ENCODE peak calls at places on chromosomes 16 and 17, in eight cellular contexts. Y is GM20000, P is WERI-Rb-1, M is heart left ventricle, V is astrocyte of the cerebellum, C is foreskin fibroblast, J is BJ, N is left lung. U is an unnamed sample.

GRCh38 chr17:1162116-1162855 is 17.5 kb downstream of the ABR start:
- DNase-seq in Y (no peak), N (peak; percentile 42), M (no peak), C (no peak), J (no peak), P (no peak), V (no peak), U (no peak)

GRCh38 chr17:59754547-59754946 is 47.1 kb downstream of the VMP1 start:
- DNase-seq in M (no peak), J (peak; percentile 77), N (no peak), C (peak; percentile 89), P (no peak), V (peak; percentile 95), Y (no peak), U (no peak)

GRCh38 chr17:71118039-71118438 is 948.7 kb downstream of the KCNJ2 start:
- DNase-seq in J (no peak), M (no peak), Y (no peak), V (peak; percentile 29), N (no peak), P (no peak), C (no peak), U (no peak)

GRCh38 chr16:69858196-69859104 is 92.7 kb upstream of the CLEC18A start:
- DNase-seq in P (no peak), Y (no peak), N (no peak), C (no peak), M (no peak), V (no peak), J (no peak), U (no peak)

GRCh38 chr16:87874639-87875472 is 5.5 kb upstream of the SLC7A5 start:
- DNase-seq in C (no peak), Y (peak; percentile 60), N (no peak), J (no peak), P (no peak), M (no peak), V (no peak), U (no peak)

GRCh38 chr17:33992113-33992512 is 263.0 kb upstream of the CCL2 start:
- DNase-seq in N (no peak), C (no peak), M (no peak), Y (no peak), V (no peak), J (no peak), P (no peak), U (no peak)

GRCh38 chr16:68910051-68910450 is 66.7 kb downstream of the TANGO6 start:
- DNase-seq in P (no peak), Y (no peak), V (no peak), M (no peak), J (no peak), C (no peak), N (no peak), U (no peak)

GRCh38 chr16:74451951-74452758 is 30.9 kb upstream of the CLEC18B start:
- DNase-seq in C (no peak), P (no peak), Y (peak; percentile 41), M (no peak), N (no peak), V (no peak), J (no peak), U (no peak)

GRCh38 chr17:21042434-21043295 is at the start of gene USP22:
- DNase-seq in P (no peak), V (no peak), M (no peak), Y (peak; percentile 94), N (peak; percentile 97), C (no peak), J (no peak), U (peak; percentile 94)

GRCh38 chr16:78985736-78986605 is 614.6 kb downstream of the MAF start:
- DNase-seq in N (no peak), C (no peak), Y (no peak), J (no peak), V (no peak), P (no peak), M (no peak), U (no peak)

GRCh38 chr16:2473425-2473926 is 1.5 kb upstream of the TBC1D24 start:
- DNase-seq in J (no peak), M (peak; percentile 60), P (peak; percentile 90), V (no peak), Y (peak; percentile 59), N (no peak), C (no peak), U (no peak)

DNA sequence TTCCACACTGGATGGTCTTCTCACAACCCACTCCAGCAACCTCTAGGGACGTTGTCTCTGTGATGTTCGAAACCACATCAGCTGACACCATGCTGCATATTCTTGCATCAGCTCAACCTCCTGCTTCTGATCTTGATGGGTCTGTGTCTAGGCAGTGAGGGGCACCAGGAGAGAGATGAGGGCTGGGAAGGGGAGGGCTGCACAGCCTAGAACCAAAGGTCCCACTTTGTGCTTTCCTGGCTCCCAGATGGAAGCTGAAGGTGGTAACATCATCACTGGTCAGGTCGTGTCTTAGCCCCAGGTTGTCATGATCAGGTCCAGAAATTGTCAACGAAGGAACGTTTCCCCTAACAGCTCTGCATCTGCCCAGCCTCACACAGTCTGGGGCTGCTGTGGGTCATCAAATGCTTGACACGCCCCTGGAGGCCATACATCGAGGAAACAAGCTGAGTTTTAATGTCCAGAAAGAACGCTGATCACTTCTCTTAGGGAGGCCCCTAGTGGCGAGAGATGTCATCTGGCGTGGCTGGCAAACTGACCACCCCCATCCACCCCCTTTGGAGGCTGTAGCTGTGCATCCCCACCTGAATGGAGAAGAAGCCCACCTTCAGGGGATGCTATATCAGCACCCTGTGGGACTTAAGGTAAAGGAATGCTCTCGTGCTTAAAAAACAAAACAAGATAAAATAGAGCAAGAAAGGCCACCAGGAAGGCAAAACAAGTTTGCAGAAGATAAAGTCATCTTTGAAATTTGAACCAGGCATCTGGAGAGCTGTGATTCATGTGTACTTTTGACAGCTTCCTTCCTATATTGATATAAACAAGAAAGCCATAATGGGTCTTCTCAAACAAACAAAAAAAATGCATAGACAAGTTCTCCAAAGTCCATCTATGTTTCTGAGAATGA is 58.3 kb downstream of the WIPI1 start:
- DNase-seq in V (peak; percentile 35), P (peak; percentile 83), J (no peak), N (peak; percentile 80), C (peak; percentile 77), Y (peak; percentile 82), M (no peak), U (peak; percentile 45)
- TF ChIP-seq CTCF in V (peak; percentile 93), P (peak; percentile 96), J (peak; percentile 89), N (peak; percentile 83), C (peak; percentile 92), Y (peak; percentile 80), M (peak; percentile 79), U (peak; percentile 74)

DNA sequence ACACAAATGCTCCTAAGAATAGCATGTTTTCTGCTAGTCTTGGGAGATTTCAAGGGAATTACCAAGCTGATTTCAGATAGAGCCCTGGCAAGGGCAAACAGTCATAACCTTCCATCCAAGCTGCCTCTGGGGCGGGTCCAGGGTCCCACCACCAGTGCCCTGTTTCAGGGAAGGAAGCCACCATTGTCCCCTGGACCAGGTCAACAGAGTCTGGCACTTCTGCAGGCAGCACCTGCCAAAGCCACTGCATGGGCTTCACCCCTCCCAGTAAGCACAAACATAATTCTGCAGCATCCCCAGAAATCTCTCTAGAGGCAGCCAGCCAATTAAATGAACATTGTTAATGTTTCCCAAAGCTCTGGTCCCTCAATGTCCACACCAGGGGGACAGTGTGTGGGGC is 143.0 kb downstream of the SALL1 start:
- DNase-seq in V (no peak), M (no peak), J (no peak), P (no peak), N (no peak), C (no peak), Y (no peak), U (no peak)
- TF ChIP-seq CTCF in V (no peak), M (no peak), J (no peak), P (no peak), N (no peak), C (no peak), Y (no peak), U (no peak)

GRCh38 chr17:45651145-45651713 is 132.9 kb upstream of the CRHR1 start:
- DNase-seq in N (no peak), Y (no peak), M (no peak), P (peak; percentile 36), V (no peak), J (no peak), C (no peak), U (no peak)

GRCh38 chr17:45649796-45650195 is 134.3 kb upstream of the CRHR1 start:
- DNase-seq in V (no peak), Y (no peak), M (no peak), J (no peak), C (no peak), N (no peak), P (no peak), U (no peak)

GRCh38 chr17:45650601-45651000 is 133.5 kb upstream of the CRHR1 start:
- DNase-seq in J (no peak), V (no peak), N (no peak), C (no peak), M (no peak), Y (no peak), P (peak; percentile 86), U (no peak)

GRCh38 chr17:45646288-45646988 is 137.7 kb upstream of the CRHR1 start:
- DNase-seq in N (no peak), M (no peak), J (no peak), C (no peak), P (peak; percentile 64), V (no peak), Y (no peak), U (no peak)

GRCh38 chr17:45648642-45649041 is 135.5 kb upstream of the CRHR1 start:
- DNase-seq in J (no peak), P (peak; percentile 68), C (no peak), N (no peak), V (no peak), Y (no peak), M (no peak), U (no peak)
- TF ChIP-seq CTCF in J (no peak), P (peak; percentile 80), C (no peak), N (no peak), V (no peak), Y (no peak), M (no peak), U (no peak)

GRCh38 chr16:47018223-47018891 is 44.9 kb upstream of the DNAJA2 start:
- DNase-seq in Y (peak; percentile 93), N (no peak), J (no peak), M (no peak), V (no peak), P (peak; percentile 69), C (no peak), U (peak; percentile 35)
- TF ChIP-seq CTCF in Y (peak; percentile 40), N (peak; percentile 41), J (peak; percentile 26), M (peak; percentile 37), V (peak; percentile 51), P (peak; percentile 91), C (peak; percentile 32), U (peak; percentile 71)

DNA sequence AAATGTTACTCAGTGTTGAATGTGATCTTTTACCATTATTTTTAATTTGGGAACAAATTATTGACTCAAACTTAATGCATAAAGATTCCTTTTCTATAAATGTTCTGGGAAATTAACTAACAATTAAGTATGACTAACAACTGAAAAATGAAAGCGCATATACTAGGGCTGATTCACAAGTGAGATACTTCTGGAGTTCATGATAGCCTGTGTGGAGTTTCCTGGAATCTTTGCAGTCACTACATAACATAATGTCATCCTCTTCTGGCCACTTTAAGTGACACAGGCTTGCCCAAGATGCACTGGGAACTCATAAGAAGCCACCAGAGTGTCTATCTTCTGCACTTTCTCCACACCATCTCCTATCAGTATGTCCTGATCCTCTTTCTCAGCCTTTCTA is 450.3 kb upstream of the CDH11 start:
- DNase-seq in N (no peak), V (peak; percentile 49), J (peak; percentile 77), C (peak; percentile 73), M (no peak), P (no peak), Y (no peak), U (no peak)
- TF ChIP-seq CTCF in N (no peak), V (no peak), J (peak; percentile 15), C (no peak), M (no peak), P (no peak), Y (no peak), U (no peak)

GRCh38 chr17:42553866-42554249 is 1.1 kb downstream of the HSD17B1 start:
- DNase-seq in M (peak; percentile 62), P (no peak), J (no peak), C (no peak), Y (no peak), N (peak; percentile 81), V (no peak), U (no peak)
- TF ChIP-seq CTCF in M (no peak), P (no peak), J (no peak), C (no peak), Y (no peak), N (no peak), V (no peak), U (no peak)

U was measured in progenitor cell of endocrine pancreas.